ENCODE peak calls at places on chromosomes 6 and 20, in four cellular contexts. H, W, T and E are unnamed samples.

GRCh38 chr20:57509665-57510237 is 15.2 kb downstream of the CTCFL start:
- DNase-seq in W (no peak), H (no peak), T (peak; percentile 58), E (no peak)

GRCh38 chr6:30932665-30933365 is 845 bp upstream of the SFTA2 start:
- DNase-seq in T (no peak), W (no peak), H (no peak), E (no peak)

GRCh38 chr20:58986968-58987517 is 6.0 kb downstream of the NELFCD start:
- DNase-seq in H (no peak), T (no peak), W (no peak), E (no peak)

GRCh38 chr6:45843848-45844521 is 171.7 kb downstream of the CLIC5 start:
- DNase-seq in H (no peak), T (no peak), W (no peak), E (no peak)

GRCh38 chr6:74510878-74511277 is 695.0 kb downstream of the COL12A1 start:
- DNase-seq in H (no peak), T (no peak), W (no peak), E (no peak)

GRCh38 chr20:49608752-49609670 is 41.1 kb upstream of the PTGIS start:
- DNase-seq in W (peak; percentile 70), H (peak; percentile 80), T (peak; percentile 84), E (peak; percentile 61)

GRCh38 chr6:21309791-21310190 is 283.8 kb upstream of the SOX4 start:
- DNase-seq in T (no peak), W (no peak), H (no peak), E (no peak)

GRCh38 chr6:165453395-165453794 is 144.0 kb upstream of the C6orf118 start:
- DNase-seq in T (no peak), H (no peak), W (no peak), E (no peak)

DNA sequence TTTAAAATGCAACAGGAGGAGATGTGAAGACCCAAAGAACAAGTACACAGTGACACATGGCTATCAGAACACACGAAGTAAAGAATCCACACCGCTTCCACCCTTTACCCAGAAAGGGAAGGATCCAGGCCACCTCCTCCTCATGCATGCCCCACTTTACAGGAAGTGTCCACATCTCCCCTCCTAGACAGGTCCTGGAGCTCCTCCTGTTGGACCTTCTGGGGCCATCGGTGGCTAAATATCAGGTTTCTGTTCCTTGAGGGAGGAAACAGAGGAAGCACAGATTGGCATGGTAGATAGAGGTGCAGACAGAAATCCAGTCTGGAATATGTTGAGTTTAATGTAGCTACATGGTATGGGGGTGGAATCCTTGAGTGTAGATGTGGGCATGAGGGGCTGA is 10.9 kb downstream of the NINL start:
- DNase-seq in T (no peak), W (no peak), H (no peak), E (no peak)
- TF ChIP-seq CTCF in T (no peak), W (no peak), H (no peak), E (no peak)

DNA sequence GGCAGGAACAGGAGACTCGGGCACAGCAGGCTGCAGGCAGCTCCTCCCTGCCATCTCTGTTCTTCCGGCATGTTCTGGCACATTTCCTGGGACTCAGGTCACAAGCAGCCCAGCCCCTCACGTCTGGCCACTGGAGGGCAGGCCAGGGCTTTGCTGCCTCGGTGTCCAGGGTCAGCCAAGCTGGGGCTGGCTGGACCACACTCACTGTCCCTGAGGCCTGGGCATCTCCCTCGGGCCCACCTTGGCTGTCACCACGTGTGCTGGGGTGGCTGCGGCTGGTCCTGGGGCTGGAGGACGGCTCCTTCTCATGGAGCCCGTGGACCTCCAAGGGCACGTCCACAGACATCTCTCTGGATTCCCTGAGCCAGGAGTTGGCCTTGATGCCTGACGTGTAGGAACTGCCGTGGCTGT is 18.5 kb downstream of the FRMD1 start:
- DNase-seq in W (peak; percentile 40), H (peak; percentile 80), T (peak; percentile 29), E (no peak)
- TF ChIP-seq CTCF in W (peak; percentile 51), H (no peak), T (no peak), E (peak; percentile 31)

DNA sequence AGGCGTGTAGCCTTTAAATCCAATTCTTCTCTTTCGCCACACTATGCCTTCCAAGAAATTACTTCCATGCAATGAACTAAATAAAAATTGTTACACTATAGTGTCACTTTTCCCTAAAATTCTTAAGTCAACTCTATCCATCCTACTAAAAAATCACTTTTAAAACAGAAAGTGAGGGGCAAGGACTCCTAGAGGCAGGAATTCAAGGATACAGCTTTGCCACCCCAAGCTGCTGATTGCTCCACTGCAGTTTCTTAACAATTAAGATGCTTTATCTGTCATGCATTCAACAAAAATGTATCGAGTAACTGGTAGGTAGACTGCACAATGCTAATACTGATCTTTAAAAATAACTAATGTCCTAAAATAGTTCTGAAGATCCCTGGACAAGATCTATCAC is 4.3 kb downstream of the MCM9 start:
- DNase-seq in T (no peak), W (no peak), H (no peak), E (no peak)
- TF ChIP-seq CTCF in T (no peak), W (no peak), H (no peak), E (no peak)

GRCh38 chr20:11271319-11271718 is 597.5 kb upstream of the JAG1 start:
- DNase-seq in W (no peak), H (no peak), T (no peak), E (no peak)
- TF ChIP-seq CTCF in W (no peak), H (no peak), T (no peak), E (no peak)

DNA sequence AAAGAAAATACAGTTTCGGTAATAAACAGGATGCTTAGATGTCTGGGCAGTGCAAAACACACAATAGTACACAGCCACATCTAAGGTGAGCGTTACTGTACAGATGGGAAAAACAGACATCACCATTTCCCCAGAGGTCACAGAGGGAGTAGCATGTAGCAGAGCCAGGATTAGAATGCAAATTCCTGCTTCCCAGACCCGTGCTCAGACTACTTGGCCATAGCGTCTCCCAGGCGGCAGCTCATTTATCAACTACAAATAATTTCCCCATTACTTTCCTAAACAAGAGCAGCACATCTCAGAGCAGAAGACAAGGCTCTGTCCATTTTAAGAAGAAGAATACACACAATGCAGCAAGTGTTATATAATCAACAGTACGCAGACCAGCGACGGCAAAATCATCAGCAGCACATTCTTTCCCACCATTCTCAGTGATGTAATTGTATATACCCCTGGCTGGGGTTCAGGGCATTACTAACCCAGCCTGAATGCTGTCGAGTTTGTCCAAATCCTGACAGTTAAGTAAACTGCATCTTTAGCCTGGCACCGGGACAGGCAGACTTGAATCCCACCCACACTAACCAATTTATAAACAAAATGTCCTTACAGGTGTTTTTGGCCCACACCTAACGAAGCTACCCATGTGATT is 61.9 kb downstream of the CNKSR3 start:
- DNase-seq in W (peak; percentile 32), T (no peak), H (no peak), E (no peak)
- TF ChIP-seq CTCF in W (no peak), T (no peak), H (no peak), E (peak; percentile 36)

GRCh38 chr6:78770766-78771165 is 96.6 kb upstream of the IRAK1BP1 start:
- DNase-seq in W (no peak), H (no peak), T (no peak), E (no peak)
- TF ChIP-seq CTCF in W (no peak), H (no peak), T (no peak), E (no peak)

GRCh38 chr6:34982424-34982852 is 93.4 kb downstream of the ANKS1A start:
- DNase-seq in W (no peak), H (no peak), T (no peak), E (no peak)
- TF ChIP-seq CTCF in W (no peak), H (no peak), T (no peak), E (no peak)

DNA sequence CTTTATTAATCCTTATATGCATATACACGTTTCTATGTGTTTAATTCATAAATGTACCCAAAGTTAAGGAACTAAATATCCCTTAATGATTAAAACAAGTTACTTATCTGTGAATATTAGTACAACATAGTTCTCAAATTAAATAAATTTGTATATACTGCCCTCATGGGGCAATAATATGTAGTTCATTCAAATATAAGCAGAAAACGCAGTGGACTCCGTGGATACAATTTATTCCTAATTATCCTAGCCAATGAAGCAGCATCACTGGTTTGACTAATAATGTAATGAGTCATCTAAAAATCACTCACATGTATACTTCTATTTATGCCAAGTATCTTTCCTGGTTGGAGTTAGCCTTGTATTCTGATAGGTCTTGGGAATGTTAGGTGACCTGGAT is 111.6 kb downstream of the TBC1D32 start:
- DNase-seq in H (no peak), T (peak; percentile 45), W (no peak), E (no peak)
- TF ChIP-seq CTCF in H (no peak), T (peak; percentile 28), W (no peak), E (peak; percentile 55)

DNA sequence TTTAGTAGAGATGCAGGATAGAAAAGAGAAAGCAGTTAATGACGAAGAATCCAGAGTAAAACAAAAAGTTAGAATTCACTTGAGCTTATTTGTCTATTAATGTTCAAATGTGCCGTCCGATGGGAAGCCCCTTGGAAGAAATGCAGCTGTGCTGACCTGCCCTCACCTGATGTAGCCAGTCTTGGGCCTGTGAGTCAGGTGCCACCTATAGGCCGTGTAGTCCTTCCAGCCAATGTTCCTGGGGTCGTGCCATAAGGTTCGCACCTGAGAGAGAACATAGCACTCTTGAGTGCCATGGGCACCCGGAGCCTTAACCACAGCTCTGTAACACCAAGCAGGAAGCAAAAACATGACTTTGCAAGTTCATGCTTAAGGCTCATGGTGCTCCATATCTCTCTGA is 32.4 kb downstream of the THBS2 start:
- DNase-seq in H (no peak), W (no peak), T (no peak), E (no peak)
- TF ChIP-seq CTCF in H (no peak), W (no peak), T (no peak), E (no peak)